ENCODE peak calls at places on chromosomes 2 and 18, in nine cellular contexts. J is heart left ventricle; I is RWPE1; N is colonic mucosa; L is foreskin fibroblast; P is psoas muscle; K is activated B cell treated with CpG ODN at 0.5 μM for 24 hours; H is fibroblast of pulmonary artery; Z is CD8-positive, alpha-beta T cell. B is an unnamed sample.
A peak's percentile ranks its signal among the peaks of the same experiment; 100 is the strongest.

GRCh38 chr2:202158796-202159195 is 79.6 kb downstream of the SUMO1 start:
- DNase-seq in N (no peak), Z (no peak), H (peak; percentile 46), P (no peak), L (peak; percentile 37), J (no peak), I (no peak), K (no peak), B (no peak)

GRCh38 chr18:7812431-7813063 is 245.4 kb downstream of the PTPRM start:
- DNase-seq in J (no peak), H (peak; percentile 76), K (no peak), L (peak; percentile 36), I (peak; percentile 26), N (no peak), Z (no peak), P (no peak), B (peak; percentile 62)

GRCh38 chr2:42722328-42723190 is 41.4 kb downstream of the OXER1 start:
- DNase-seq in K (no peak), P (no peak), L (peak; percentile 70), N (peak; percentile 30), Z (no peak), I (peak; percentile 8), J (peak; percentile 23), H (peak; percentile 92), B (peak; percentile 79)

GRCh38 chr2:168194784-168195522 is 52.4 kb downstream of the STK39 start:
- DNase-seq in H (no peak), K (peak; percentile 33), N (no peak), P (no peak), I (no peak), L (peak; percentile 61), J (no peak), Z (no peak), B (no peak)

GRCh38 chr18:48540329-48541025 is 1.6 kb downstream of the CTIF start:
- DNase-seq in H (peak; percentile 60), N (peak; percentile 84), J (peak; percentile 75), K (peak; percentile 42), L (peak; percentile 65), P (peak; percentile 89), I (peak; percentile 47), Z (peak; percentile 49), B (no peak)

GRCh38 chr2:201950606-201951005 is 83.0 kb upstream of the FZD7 start:
- DNase-seq in Z (no peak), L (peak; percentile 63), K (no peak), N (no peak), J (no peak), I (no peak), H (no peak), P (no peak), B (no peak)

GRCh38 chr2:219073413-219074129 is 12.8 kb upstream of the IHH start:
- DNase-seq in H (peak; percentile 81), J (no peak), N (peak; percentile 79), K (no peak), I (no peak), P (no peak), Z (peak; percentile 9), L (peak; percentile 63), B (peak; percentile 38)

GRCh38 chr2:120013569-120014223 is 819 bp downstream of the EPB41L5 start:
- DNase-seq in N (peak; percentile 70), I (peak; percentile 43), K (no peak), P (no peak), Z (peak; percentile 11), L (no peak), H (no peak), J (no peak), B (no peak)

GRCh38 chr18:42563995-42564394 is 551.5 kb downstream of the RIT2 start:
- DNase-seq in P (no peak), N (no peak), Z (no peak), H (no peak), I (no peak), K (no peak), J (no peak), L (no peak), B (no peak)

GRCh38 chr18:3037423-3037915 is 24.5 kb upstream of the LPIN2 start:
- DNase-seq in Z (no peak), P (no peak), N (peak; percentile 43), L (peak; percentile 72), I (peak; percentile 77), K (no peak), H (peak; percentile 92), J (no peak), B (no peak)

GRCh38 chr2:150479075-150479915 is 8.2 kb downstream of the RND3 start:
- DNase-seq in I (peak; percentile 36), P (no peak), L (no peak), Z (no peak), H (no peak), J (no peak), K (no peak), N (no peak), B (no peak)

GRCh38 chr2:100141906-100142305 is 484 bp downstream of the AFF3 start:
- DNase-seq in L (no peak), P (no peak), N (no peak), H (no peak), J (no peak), Z (no peak), K (no peak), I (no peak), B (no peak)

GRCh38 chr2:106561356-106561755 is 74.2 kb downstream of the CD8B2 start:
- DNase-seq in J (peak; percentile 34), I (no peak), K (no peak), Z (no peak), H (no peak), L (no peak), P (peak; percentile 84), N (no peak), B (no peak)

GRCh38 chr2:106561803-106562202 is 74.6 kb downstream of the CD8B2 start:
- DNase-seq in K (no peak), N (no peak), L (no peak), J (no peak), P (no peak), H (no peak), I (no peak), Z (no peak), B (no peak)

GRCh38 chr2:106562232-106562631 is 75.1 kb downstream of the CD8B2 start:
- DNase-seq in J (no peak), L (no peak), H (no peak), Z (no peak), I (no peak), N (no peak), P (no peak), K (no peak), B (no peak)

GRCh38 chr2:106560773-106561172 is 73.6 kb downstream of the CD8B2 start:
- DNase-seq in K (no peak), P (no peak), Z (no peak), I (no peak), H (no peak), L (no peak), J (no peak), N (no peak), B (no peak)

GRCh38 chr2:106562826-106563594 is 75.8 kb downstream of the CD8B2 start:
- DNase-seq in P (no peak), Z (no peak), I (no peak), J (no peak), L (no peak), N (no peak), K (no peak), H (no peak), B (no peak)
- TF ChIP-seq CTCF in P (no peak), Z (no peak), I (no peak), J (no peak), L (no peak), N (no peak), K (no peak), H (peak; percentile 19), B (peak; percentile 10)

GRCh38 chr2:223669453-223670225 is 67.5 kb upstream of the SCG2 start:
- DNase-seq in L (peak; percentile 52), Z (no peak), K (no peak), H (peak; percentile 58), J (no peak), I (no peak), P (no peak), N (no peak), B (no peak)

GRCh38 chr2:223674998-223675609 is 72.9 kb upstream of the SCG2 start:
- DNase-seq in J (no peak), I (peak; percentile 54), H (peak; percentile 71), N (no peak), L (peak; percentile 28), Z (no peak), P (no peak), K (no peak), B (no peak)
- TF ChIP-seq CTCF in J (peak; percentile 54), I (peak; percentile 69), H (peak; percentile 80), N (no peak), L (peak; percentile 64), Z (no peak), P (peak; percentile 25), K (no peak), B (peak; percentile 68)

DNA sequence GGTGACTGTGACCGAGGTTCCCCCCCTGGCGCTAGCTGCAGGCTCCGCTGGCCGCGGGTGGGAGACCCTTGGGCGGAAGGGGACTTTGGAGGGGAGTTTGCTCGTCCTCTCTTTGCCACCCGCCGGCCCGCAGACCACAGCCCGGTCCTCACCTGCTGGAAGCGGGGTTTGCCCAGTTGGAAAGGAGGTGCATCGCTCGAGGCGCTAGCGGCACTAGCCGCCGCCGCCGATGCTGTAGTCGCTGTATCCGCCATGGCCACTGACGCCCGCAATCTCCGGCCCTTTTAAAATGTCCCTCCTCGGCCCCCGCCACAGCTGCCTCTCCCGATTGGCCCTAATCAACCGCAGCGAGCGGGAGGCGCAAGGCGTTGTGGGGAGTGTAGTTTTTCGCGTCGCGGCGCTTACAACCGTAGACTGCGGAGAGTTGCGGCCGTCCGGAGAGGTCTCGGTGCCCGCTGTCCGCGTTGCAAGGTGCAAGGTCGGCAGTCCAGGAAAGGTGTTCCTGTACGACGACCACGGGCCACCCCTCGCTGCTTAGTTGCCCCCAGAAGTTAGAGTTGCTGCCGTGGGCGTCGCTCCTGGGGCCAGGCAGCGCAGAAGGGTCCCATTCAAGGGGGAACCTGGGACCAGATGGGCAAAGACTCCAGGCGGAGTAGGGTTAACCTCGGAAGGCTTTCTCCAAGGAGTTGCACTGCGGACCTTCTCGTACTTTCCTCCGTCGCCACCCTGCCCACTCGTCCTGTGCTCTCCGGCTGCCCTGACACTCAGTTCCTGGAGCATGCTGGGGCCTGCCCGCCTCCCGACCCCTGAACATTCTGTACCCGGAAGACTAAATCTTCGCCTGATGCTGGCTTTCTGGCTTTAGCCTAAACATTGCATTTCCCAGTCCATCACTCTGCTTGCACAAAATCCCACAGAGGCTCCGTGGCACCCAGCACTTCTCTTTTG is at the start of gene SFXN5:
- DNase-seq in N (peak; percentile 96), P (peak; percentile 98), K (peak; percentile 89), L (peak; percentile 91), Z (peak; percentile 87), H (peak; percentile 92), J (peak; percentile 97), I (peak; percentile 83), B (peak; percentile 52)
- TF ChIP-seq CTCF in N (no peak), P (peak; percentile 19), K (no peak), L (no peak), Z (no peak), H (peak; percentile 19), J (peak; percentile 13), I (no peak), B (peak; percentile 22)

GRCh38 chr2:206212673-206213513 is 53.2 kb downstream of the EEF1B2 start:
- DNase-seq in H (peak; percentile 64), Z (no peak), J (no peak), L (peak; percentile 60), N (no peak), K (no peak), P (no peak), I (peak; percentile 21), B (peak; percentile 78)
- TF ChIP-seq CTCF in H (no peak), Z (no peak), J (no peak), L (no peak), N (no peak), K (no peak), P (no peak), I (no peak), B (peak; percentile 23)